ENCODE peak calls at places on chromosome 7, in six cellular contexts. A is cardiac muscle cell, Z is stromal cell of bone marrow, K is ureter, L is NCI-H1417, D is H54. Y is an unnamed sample.

GRCh38 chr7:35797311-35797710 is 3.5 kb upstream of the SEPTIN7 start:
- DNase-seq in K (no peak), A (no peak), D (no peak), L (no peak), Z (no peak), Y (no peak)

GRCh38 chr7:130982160-130982638 is 248.2 kb upstream of the KLF14 start:
- DNase-seq in A (peak; percentile 30), K (no peak), Z (no peak), D (no peak), L (peak; percentile 70), Y (no peak)

GRCh38 chr7:22783421-22783820 is 39.2 kb downstream of the TOMM7 start:
- DNase-seq in Z (no peak), L (no peak), A (no peak), D (no peak), K (no peak), Y (no peak)

GRCh38 chr7:136687693-136688322 is 180.6 kb upstream of the CHRM2 start:
- DNase-seq in Z (peak; percentile 9), D (no peak), K (no peak), A (no peak), L (peak; percentile 57), Y (no peak)

GRCh38 chr7:26704036-26704435 is 160.4 kb downstream of the SKAP2 start:
- DNase-seq in L (no peak), D (no peak), K (no peak), A (no peak), Z (no peak), Y (no peak)

GRCh38 chr7:12802070-12802469 is 114.6 kb downstream of the ARL4A start:
- DNase-seq in L (no peak), D (no peak), A (no peak), K (no peak), Z (no peak), Y (no peak)

GRCh38 chr7:151520419-151521229 is 929 bp upstream of the RHEB start:
- DNase-seq in D (peak; percentile 51), L (peak; percentile 91), K (peak; percentile 68), Z (no peak), A (no peak), Y (peak; percentile 33)

GRCh38 chr7:24756989-24757798 is at the start of gene GSDME:
- DNase-seq in A (peak; percentile 75), L (peak; percentile 67), D (peak; percentile 87), K (peak; percentile 64), Z (peak; percentile 45), Y (no peak)

GRCh38 chr7:137501561-137501960 is 158.0 kb upstream of the PTN start:
- DNase-seq in A (no peak), Z (no peak), L (no peak), K (no peak), D (no peak), Y (no peak)

GRCh38 chr7:3558410-3558809 is 257.4 kb downstream of the SDK1 start:
- DNase-seq in L (peak; percentile 27), D (no peak), K (no peak), A (no peak), Z (no peak), Y (no peak)

GRCh38 chr7:46139079-46139478 is 218.0 kb upstream of the IGFBP3 start:
- DNase-seq in L (no peak), A (no peak), Z (no peak), K (no peak), D (peak; percentile 37), Y (no peak)

GRCh38 chr7:75888464-75889222 is 9.8 kb downstream of the RHBDD2 start:
- DNase-seq in A (no peak), D (no peak), Z (no peak), K (no peak), L (no peak), Y (no peak)

GRCh38 chr7:116354171-116354545 is 143.8 kb downstream of the TES start:
- DNase-seq in L (no peak), K (peak; percentile 52), D (no peak), Z (peak; percentile 67), A (no peak), Y (no peak)

GRCh38 chr7:50679218-50680007 is 103.3 kb downstream of the GRB10 start:
- DNase-seq in D (peak; percentile 33), A (peak; percentile 42), K (no peak), L (peak; percentile 86), Z (peak; percentile 20), Y (peak; percentile 79)

GRCh38 chr7:108097703-108098102 is 32.5 kb downstream of the LAMB4 start:
- DNase-seq in Z (no peak), K (no peak), D (no peak), L (no peak), A (no peak), Y (no peak)

GRCh38 chr7:122316467-122317394 is 12.2 kb upstream of the FEZF1 start:
- DNase-seq in L (no peak), K (no peak), D (no peak), A (no peak), Z (no peak), Y (no peak)

GRCh38 chr7:4753610-4754432 is 21.6 kb upstream of the AP5Z1 start:
- DNase-seq in D (peak; percentile 97), Z (peak; percentile 5), L (peak; percentile 77), A (peak; percentile 87), K (peak; percentile 81), Y (peak; percentile 71)

GRCh38 chr7:44470080-44470479 is 20.4 kb downstream of the NUDCD3 start:
- DNase-seq in D (no peak), A (no peak), Z (no peak), L (no peak), K (no peak), Y (no peak)

GRCh38 chr7:46879783-46880182 is 702.1 kb downstream of the TNS3 start:
- DNase-seq in A (no peak), Z (no peak), D (no peak), K (no peak), L (no peak), Y (no peak)

GRCh38 chr7:79610301-79610700 is 156.8 kb upstream of the MAGI2 start:
- DNase-seq in A (no peak), Z (peak; percentile 31), D (no peak), L (no peak), K (no peak), Y (no peak)

GRCh38 chr7:47329320-47329926 is 252.5 kb downstream of the TNS3 start:
- DNase-seq in A (no peak), Z (no peak), D (no peak), K (no peak), L (no peak), Y (no peak)

GRCh38 chr7:151373599-151373998 is 32.0 kb downstream of the NUB1 start:
- DNase-seq in K (no peak), L (no peak), A (no peak), D (no peak), Z (no peak), Y (no peak)

GRCh38 chr7:36589391-36589790 is 134.9 kb downstream of the AOAH start:
- DNase-seq in A (no peak), K (no peak), Z (no peak), L (no peak), D (no peak), Y (no peak)

GRCh38 chr7:122743211-122743610 is 40.5 kb upstream of the RNF148 start:
- DNase-seq in Z (no peak), D (no peak), K (no peak), L (peak; percentile 41), A (no peak), Y (peak; percentile 58)